ENCODE peak calls at places on chromosome 10, in nine cellular contexts. R, B, A, C, Z, F, Q, H and J are unnamed samples.

GRCh38 chr10:4710858-4711257 is 115.1 kb upstream of the AKR1E2 start:
- DNase-seq in R (no peak), B (no peak), A (no peak), C (no peak), Z (no peak), F (no peak), Q (no peak), H (no peak), J (no peak)

GRCh38 chr10:45464958-45465567 is 91.0 kb downstream of the ALOX5 start:
- DNase-seq in R (no peak), B (peak), A (peak), C (peak), Z (peak), F (peak), Q (no peak), H (peak), J (peak)

GRCh38 chr10:1360011-1360580 is 303.9 kb downstream of the WDR37 start:
- DNase-seq in R (no peak), B (no peak), A (peak), C (no peak), Z (no peak), F (no peak), Q (no peak), H (no peak), J (no peak)

GRCh38 chr10:62610649-62611229 is 193.8 kb upstream of the ADO start:
- DNase-seq in R (no peak), B (peak), A (peak), C (peak), Z (peak), F (no peak), Q (no peak), H (peak), J (peak)

GRCh38 chr10:76882245-76882644 is 755.4 kb downstream of the KCNMA1 start:
- DNase-seq in R (no peak), B (no peak), A (no peak), C (no peak), Z (no peak), F (no peak), Q (no peak), H (no peak), J (no peak)

GRCh38 chr10:95604630-95605029 is 43.5 kb upstream of the SORBS1 start:
- DNase-seq in R (no peak), B (no peak), A (peak), C (no peak), Z (no peak), F (no peak), Q (no peak), H (no peak), J (no peak)

GRCh38 chr10:61978965-61979364 is 77.5 kb downstream of the ARID5B start:
- DNase-seq in R (no peak), B (no peak), A (no peak), C (no peak), Z (no peak), F (no peak), Q (no peak), H (no peak), J (no peak)

GRCh38 chr10:86749835-86750234 is 6.6 kb upstream of the BMPR1A start:
- DNase-seq in R (no peak), B (no peak), A (no peak), C (no peak), Z (no peak), F (no peak), Q (no peak), H (no peak), J (no peak)

GRCh38 chr10:17025444-17026295 is 103.9 kb downstream of the CUBN start:
- DNase-seq in R (peak), B (no peak), A (peak), C (no peak), Z (peak), F (no peak), Q (no peak), H (peak), J (peak)

GRCh38 chr10:100696477-100696901 is 48.9 kb upstream of the PAX2 start:
- DNase-seq in R (no peak), B (peak), A (no peak), C (no peak), Z (no peak), F (no peak), Q (no peak), H (no peak), J (no peak)

DNA sequence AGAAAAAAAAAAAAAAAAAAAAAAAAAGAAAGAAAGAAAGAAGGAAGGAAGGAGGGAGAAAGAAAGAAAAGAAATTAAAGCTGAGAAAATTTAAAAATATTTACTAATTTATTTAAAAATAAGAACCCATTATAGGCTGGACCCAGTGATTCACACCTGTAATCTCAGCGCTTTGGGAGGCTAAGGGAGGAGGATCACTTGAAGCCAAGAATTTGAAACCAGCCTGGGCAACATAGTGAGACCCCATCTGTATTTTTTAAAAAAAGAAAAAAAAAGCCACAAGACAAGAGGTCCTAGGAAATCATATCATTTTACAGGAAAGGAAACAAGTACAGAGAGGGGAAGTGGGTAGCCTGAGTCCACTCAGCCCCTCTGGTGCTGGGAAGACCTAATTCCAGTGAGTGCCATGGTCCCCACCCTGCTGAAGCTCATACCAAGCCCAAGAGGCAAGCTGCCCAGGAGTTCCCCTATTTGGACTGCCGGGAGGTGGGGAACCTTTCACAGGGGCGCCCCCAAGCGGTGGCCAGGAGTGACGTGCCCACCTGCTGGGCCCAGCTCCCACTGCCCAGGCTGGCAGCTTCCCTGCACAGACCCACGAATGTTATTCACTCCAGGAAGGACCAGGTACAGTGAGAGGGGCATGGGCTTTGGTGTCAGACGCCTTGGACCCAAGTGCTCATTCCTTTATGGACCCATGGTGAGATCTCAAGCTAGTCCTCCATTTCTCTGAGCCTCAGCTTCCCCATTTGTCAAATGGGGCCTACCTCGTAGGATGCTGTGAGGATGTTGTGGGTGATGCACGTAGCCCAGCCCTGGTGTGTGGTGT is 133.6 kb downstream of the ZMIZ1 start:
- DNase-seq in R (peak), B (peak), A (peak), C (no peak), Z (no peak), F (no peak), Q (no peak), H (peak), J (no peak)
- TF ChIP-seq CTCF in R (peak), B (peak), A (peak), C (peak), Z (peak), F (no peak), Q (peak), H (peak), J (peak)

GRCh38 chr10:43689955-43690771 is 41.5 kb upstream of the ZNF32 start:
- DNase-seq in R (peak), B (peak), A (peak), C (peak), Z (peak), F (peak), Q (no peak), H (peak), J (peak)
- TF ChIP-seq CTCF in R (peak), B (peak), A (peak), C (peak), Z (peak), F (peak), Q (peak), H (peak), J (peak)

GRCh38 chr10:91629715-91630549 is 2.9 kb downstream of the PPP1R3C start:
- DNase-seq in R (no peak), B (no peak), A (no peak), C (no peak), Z (no peak), F (no peak), Q (no peak), H (peak), J (no peak)

GRCh38 chr10:91630592-91630991 is 2.3 kb downstream of the PPP1R3C start:
- DNase-seq in R (no peak), B (no peak), A (no peak), C (no peak), Z (no peak), F (no peak), Q (no peak), H (no peak), J (no peak)

GRCh38 chr10:91626936-91627335 is 5.9 kb downstream of the PPP1R3C start:
- DNase-seq in R (no peak), B (no peak), A (no peak), C (no peak), Z (no peak), F (no peak), Q (no peak), H (no peak), J (no peak)

GRCh38 chr10:91624633-91625032 is 8.2 kb downstream of the PPP1R3C start:
- DNase-seq in R (no peak), B (no peak), A (no peak), C (no peak), Z (no peak), F (no peak), Q (no peak), H (no peak), J (no peak)

DNA sequence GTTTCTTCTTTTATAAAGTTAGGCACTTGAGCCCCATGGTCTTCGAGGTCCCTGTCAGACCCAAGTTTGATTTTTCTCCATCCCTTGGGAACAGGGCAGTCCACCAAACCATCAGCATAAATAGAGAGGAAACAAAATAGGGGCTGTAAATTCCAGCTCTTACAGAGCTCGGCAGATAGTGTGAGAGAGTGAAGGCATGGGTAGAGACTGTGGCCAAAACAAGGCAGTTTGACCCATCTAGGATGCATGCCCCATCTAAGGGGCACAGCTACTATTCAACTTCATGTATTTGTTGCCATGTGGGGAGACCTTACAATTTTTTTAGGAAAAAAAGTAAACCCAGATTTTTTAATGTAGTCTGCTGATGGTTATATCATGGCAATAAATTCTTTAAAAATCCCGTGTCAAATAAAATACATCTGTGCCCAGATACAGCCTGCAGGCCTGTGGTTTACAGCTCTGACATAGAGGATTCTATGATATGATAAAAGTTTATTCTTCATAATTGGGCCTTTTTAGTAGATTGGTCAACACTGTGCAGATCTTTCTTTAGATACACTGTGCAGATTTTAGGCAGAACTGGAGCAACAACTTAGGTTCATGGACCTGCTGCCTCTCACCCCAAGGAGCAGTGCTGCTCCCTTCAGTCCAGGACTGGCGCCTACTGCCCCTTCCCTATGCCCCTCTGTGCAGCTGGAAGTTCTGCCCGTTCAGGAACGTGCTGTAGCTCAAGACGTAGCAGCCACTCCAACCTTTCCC is 5.3 kb downstream of the PPP1R3C start:
- DNase-seq in R (no peak), B (no peak), A (no peak), C (no peak), Z (no peak), F (no peak), Q (no peak), H (no peak), J (no peak)
- TF ChIP-seq CTCF in R (no peak), B (no peak), A (no peak), C (no peak), Z (no peak), F (no peak), Q (no peak), H (no peak), J (no peak)

GRCh38 chr10:124158592-124158991 is 65.2 kb upstream of the CHST15 start:
- DNase-seq in R (no peak), B (no peak), A (no peak), C (no peak), Z (no peak), F (no peak), Q (no peak), H (no peak), J (no peak)

GRCh38 chr10:124155781-124156401 is 62.5 kb upstream of the CHST15 start:
- DNase-seq in R (peak), B (no peak), A (no peak), C (no peak), Z (no peak), F (no peak), Q (no peak), H (peak), J (peak)

GRCh38 chr10:124157286-124157685 is 63.9 kb upstream of the CHST15 start:
- DNase-seq in R (peak), B (no peak), A (no peak), C (no peak), Z (no peak), F (no peak), Q (no peak), H (no peak), J (no peak)

GRCh38 chr10:124153601-124153930 is 60.2 kb upstream of the CHST15 start:
- DNase-seq in R (no peak), B (no peak), A (no peak), C (no peak), Z (no peak), F (no peak), Q (no peak), H (no peak), J (no peak)

DNA sequence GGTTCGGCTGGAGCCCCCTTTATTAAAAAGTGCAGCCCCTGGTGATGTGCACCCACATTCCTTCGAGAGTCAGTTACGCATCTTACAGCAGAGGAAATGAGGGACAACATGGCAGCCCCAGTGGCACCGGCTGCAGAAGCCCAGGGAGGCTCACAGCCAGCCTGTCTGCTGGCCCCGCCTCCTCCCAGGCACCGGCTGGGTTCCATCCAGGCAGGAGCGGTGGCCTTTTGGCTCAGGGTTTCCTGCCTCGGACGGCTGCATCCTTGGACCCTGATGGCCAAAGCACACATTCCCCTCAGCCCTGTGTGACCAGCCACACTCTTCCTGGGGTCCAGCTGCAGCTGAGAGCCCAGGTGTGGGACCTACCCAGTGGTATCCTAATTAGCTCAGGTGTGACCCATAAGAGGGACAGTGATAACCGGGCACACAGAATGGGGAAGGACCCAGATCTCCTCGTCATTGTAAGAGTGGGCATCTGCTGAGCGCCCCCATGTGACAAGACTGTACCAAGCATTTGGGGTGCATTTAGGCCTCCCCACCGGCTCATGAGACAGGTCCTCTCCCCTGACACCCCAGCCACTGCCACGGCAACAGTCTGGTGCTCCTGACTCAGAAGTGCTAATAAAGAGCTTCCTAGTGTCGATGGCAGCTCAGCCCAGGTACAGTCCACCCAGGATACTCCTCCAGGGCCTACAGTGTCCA is 63.3 kb upstream of the CHST15 start:
- DNase-seq in R (peak), B (no peak), A (no peak), C (no peak), Z (no peak), F (no peak), Q (no peak), H (no peak), J (no peak)
- TF ChIP-seq CTCF in R (no peak), B (no peak), A (peak), C (no peak), Z (no peak), F (no peak), Q (no peak), H (no peak), J (no peak)

GRCh38 chr10:116737582-116738358 is 4.6 kb downstream of the HSPA12A start:
- DNase-seq in R (no peak), B (peak), A (no peak), C (no peak), Z (no peak), F (no peak), Q (no peak), H (no peak), J (no peak)
- TF ChIP-seq CTCF in R (no peak), B (peak), A (peak), C (no peak), Z (peak), F (no peak), Q (peak), H (peak), J (peak)

GRCh38 chr10:28679941-28680752 is 2.8 kb downstream of the BAMBI start:
- DNase-seq in R (no peak), B (no peak), A (peak), C (no peak), Z (no peak), F (no peak), Q (no peak), H (peak), J (no peak)
- TF ChIP-seq CTCF in R (peak), B (peak), A (peak), C (no peak), Z (peak), F (no peak), Q (no peak), H (no peak), J (peak)

GRCh38 chr10:32445036-32445435 is 904 bp upstream of the CCDC7 start:
- DNase-seq in R (no peak), B (peak), A (no peak), C (no peak), Z (no peak), F (no peak), Q (no peak), H (peak), J (peak)

GRCh38 chr10:32446701-32447406 is 914 bp downstream of the CCDC7 start:
- DNase-seq in R (no peak), B (peak), A (no peak), C (no peak), Z (no peak), F (no peak), Q (no peak), H (peak), J (peak)

GRCh38 chr10:32445740-32446615 is at the start of gene CCDC7:
- DNase-seq in R (peak), B (peak), A (peak), C (peak), Z (peak), F (peak), Q (peak), H (peak), J (peak)
- TF ChIP-seq CTCF in R (peak), B (peak), A (peak), C (peak), Z (peak), F (no peak), Q (peak), H (peak), J (peak)

GRCh38 chr10:115948415-115948814 is 324.6 kb downstream of the GFRA1 start:
- DNase-seq in R (no peak), B (no peak), A (peak), C (no peak), Z (no peak), F (no peak), Q (no peak), H (peak), J (peak)
- TF ChIP-seq CTCF in R (no peak), B (no peak), A (peak), C (no peak), Z (peak), F (peak), Q (no peak), H (peak), J (peak)

GRCh38 chr10:63637833-63638443 is 116.7 kb downstream of the REEP3 start:
- DNase-seq in R (no peak), B (no peak), A (no peak), C (no peak), Z (no peak), F (no peak), Q (no peak), H (no peak), J (no peak)
- TF ChIP-seq CTCF in R (no peak), B (no peak), A (no peak), C (no peak), Z (no peak), F (no peak), Q (no peak), H (no peak), J (no peak)